ENCODE peak calls at places on chromosomes 12 and 14, in seven cellular contexts. M is heart right ventricle; R is stomach; Y is left ventricle myocardium inferior; L is CD8-positive, alpha-beta memory T cell; H is H9; Q is GM23248. I is an unnamed sample.

GRCh38 chr14:60357551-60357930 is 108.5 kb downstream of the PPM1A start:
- DNase-seq in R (no peak), L (no peak), Q (no peak), H (no peak), M (no peak), Y (no peak), I (no peak)

GRCh38 chr14:99860219-99860618 is 67.0 kb downstream of the EML1 start:
- DNase-seq in Y (no peak), H (no peak), R (no peak), L (no peak), Q (no peak), M (no peak), I (no peak)

GRCh38 chr12:59396519-59396918 is 199.3 kb upstream of the SLC16A7 start:
- DNase-seq in R (peak; percentile 25), L (no peak), M (no peak), H (no peak), Y (no peak), Q (no peak), I (no peak)

GRCh38 chr12:54984602-54985376 is at the start of gene TESPA1:
- DNase-seq in M (peak; percentile 53), Q (no peak), R (peak; percentile 54), L (peak; percentile 89), H (no peak), Y (peak; percentile 60), I (peak; percentile 71)

GRCh38 chr12:40734283-40734682 is 42.0 kb downstream of the CNTN1 start:
- DNase-seq in Y (no peak), R (no peak), H (no peak), M (no peak), L (no peak), Q (no peak), I (no peak)

GRCh38 chr14:99884834-99885648 is 91.8 kb downstream of the EML1 start:
- DNase-seq in L (peak; percentile 50), Q (peak; percentile 79), Y (no peak), M (no peak), H (no peak), R (no peak), I (no peak)

GRCh38 chr12:44875417-44875953 is 630 bp downstream of the NELL2 start:
- DNase-seq in R (no peak), Q (no peak), M (no peak), L (peak; percentile 42), Y (no peak), H (peak; percentile 64), I (no peak)

GRCh38 chr12:130486146-130486435 is 148.4 kb downstream of the PIWIL1 start:
- DNase-seq in Q (no peak), H (no peak), R (no peak), Y (no peak), M (no peak), L (no peak), I (no peak)

GRCh38 chr14:24011051-24011450 is 22.3 kb downstream of the DHRS4L2 start:
- DNase-seq in R (no peak), Y (no peak), H (no peak), M (no peak), L (no peak), Q (no peak), I (no peak)

GRCh38 chr14:73462078-73462715 is 3.9 kb upstream of the NUMB start:
- DNase-seq in H (no peak), Y (peak; percentile 50), Q (peak; percentile 64), M (peak; percentile 39), L (no peak), R (peak; percentile 92), I (no peak)

GRCh38 chr12:19053999-19054398 is 75.5 kb upstream of the PLEKHA5 start:
- DNase-seq in Q (no peak), R (no peak), L (no peak), H (no peak), M (no peak), Y (no peak), I (no peak)

GRCh38 chr14:39102969-39103957 is at the start of gene SEC23A:
- DNase-seq in Q (peak; percentile 90), Y (peak; percentile 93), R (peak; percentile 92), M (peak; percentile 91), H (peak; percentile 95), L (peak; percentile 77), I (peak; percentile 82)

GRCh38 chr14:23306412-23307145 is at the start of gene BCL2L2:
- DNase-seq in Y (peak; percentile 95), M (peak; percentile 92), R (peak; percentile 92), H (peak; percentile 96), Q (peak; percentile 94), L (no peak), I (no peak)

GRCh38 chr12:40645361-40645760 is 46.9 kb upstream of the CNTN1 start:
- DNase-seq in M (no peak), H (no peak), Q (no peak), Y (no peak), R (no peak), L (no peak), I (no peak)

GRCh38 chr14:101123639-101124525 is 220.4 kb upstream of the RTL1 start:
- DNase-seq in Q (no peak), M (no peak), Y (no peak), H (peak; percentile 15), R (peak; percentile 17), L (no peak), I (no peak)

GRCh38 chr12:109879332-109880048 is 851 bp downstream of the GLTP start:
- DNase-seq in L (no peak), M (no peak), H (no peak), Y (no peak), Q (peak; percentile 46), R (no peak), I (no peak)

GRCh38 chr14:100246809-100247428 is 8.0 kb downstream of the YY1 start:
- DNase-seq in Q (peak; percentile 61), M (no peak), H (peak; percentile 34), L (peak; percentile 46), Y (no peak), R (no peak), I (no peak)

GRCh38 chr14:77882098-77882497 is 82.2 kb downstream of the ADCK1 start:
- DNase-seq in M (peak; percentile 68), R (no peak), Y (peak; percentile 71), L (no peak), H (no peak), Q (peak; percentile 30), I (no peak)

GRCh38 chr12:47551426-47551851 is 154.4 kb downstream of the RPAP3 start:
- DNase-seq in M (no peak), H (no peak), Q (peak; percentile 74), Y (no peak), L (no peak), R (no peak), I (no peak)

GRCh38 chr14:93173943-93174395 is 10.7 kb downstream of the MOAP1 start:
- DNase-seq in R (peak; percentile 14), Q (peak; percentile 52), L (no peak), H (no peak), M (no peak), Y (no peak), I (no peak)

GRCh38 chr14:69313176-69313575 is 53.2 kb downstream of the GALNT16 start:
- DNase-seq in H (peak; percentile 16), L (no peak), Q (no peak), R (no peak), Y (no peak), M (no peak), I (no peak)

DNA sequence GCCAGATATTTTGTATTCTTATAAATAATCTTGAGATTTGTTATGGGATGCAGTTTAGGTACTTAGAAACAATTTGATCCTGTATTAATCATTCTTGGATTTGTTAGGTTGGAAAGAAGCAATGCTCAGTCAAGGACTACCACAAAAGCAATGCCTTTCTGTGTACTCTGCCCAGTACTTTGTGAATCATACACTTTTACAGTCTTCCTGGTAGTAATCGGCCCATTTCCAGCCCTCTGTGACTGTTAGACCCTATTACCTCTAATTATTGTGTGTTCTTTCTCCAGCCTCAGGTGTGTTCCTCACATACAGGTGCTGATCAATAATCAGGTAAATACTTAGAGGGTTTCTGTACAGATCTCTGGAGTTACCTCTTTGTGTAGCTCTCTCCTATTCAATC is 609.0 kb downstream of the KCNH5 start:
- DNase-seq in Q (no peak), R (no peak), Y (no peak), L (no peak), H (no peak), M (no peak), I (no peak)
- H3K9me3 ChIP-seq in Q (peaks cover 7% of the 10 kb centered on the region), R (peaks cover 45% of the 10 kb centered on the region), Y (peaks cover 95% of the 10 kb centered on the region), L (no peaks in the 10 kb centered on the region), H (peaks cover 18% of the 10 kb centered on the region), M (peaks cover 92% of the 10 kb centered on the region), I (no peaks in the 10 kb centered on the region)

DNA sequence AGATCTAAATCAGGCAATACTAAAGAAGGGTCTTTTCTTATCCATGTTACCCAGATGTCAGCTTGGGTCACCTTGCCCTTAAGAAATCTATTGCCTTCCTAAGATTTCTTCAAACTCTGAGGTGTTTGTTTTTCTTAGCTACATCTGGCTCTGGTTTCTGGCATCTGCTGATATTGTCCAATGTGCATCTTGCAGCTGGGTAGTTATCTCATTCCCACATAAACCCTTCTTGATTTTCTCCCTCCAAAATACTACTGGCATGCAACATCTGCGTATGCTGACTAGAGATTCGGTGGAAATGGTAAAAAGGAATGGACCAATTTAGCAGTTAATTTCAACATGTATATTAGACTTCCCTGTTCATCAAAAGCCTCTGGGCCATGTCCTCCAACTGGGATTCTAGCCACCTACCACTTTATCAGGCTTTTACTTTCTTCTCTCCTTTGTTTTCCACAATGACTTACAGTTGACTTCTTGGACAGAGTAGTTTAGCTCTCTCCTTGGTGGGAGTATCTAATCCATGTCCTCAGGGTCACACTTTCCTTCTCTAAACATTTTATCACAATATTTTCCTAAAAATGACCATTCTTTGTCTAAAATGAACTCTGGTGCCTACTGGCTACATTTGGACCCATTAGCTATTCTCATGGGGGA is 324.8 kb upstream of the FAR2 start:
- DNase-seq in Y (no peak), M (no peak), L (no peak), R (no peak), Q (no peak), H (no peak), I (no peak)
- H3K9me3 ChIP-seq in Y (no peaks in the 10 kb centered on the region), M (no peaks in the 10 kb centered on the region), L (no peaks in the 10 kb centered on the region), R (no peaks in the 10 kb centered on the region), Q (no peaks in the 10 kb centered on the region), H (no peaks in the 10 kb centered on the region), I (no peaks in the 10 kb centered on the region)

GRCh38 chr14:102857444-102857843 is 65.0 kb upstream of the AMN start:
- DNase-seq in H (no peak), M (no peak), R (no peak), L (no peak), Q (no peak), Y (no peak), I (no peak)
- H3K9me3 ChIP-seq in H (no peaks in the 10 kb centered on the region), M (peaks cover 12% of the 10 kb centered on the region), R (no peaks in the 10 kb centered on the region), L (no peaks in the 10 kb centered on the region), Q (no peaks in the 10 kb centered on the region), Y (peaks cover 20% of the 10 kb centered on the region), I (no peaks in the 10 kb centered on the region)

DNA sequence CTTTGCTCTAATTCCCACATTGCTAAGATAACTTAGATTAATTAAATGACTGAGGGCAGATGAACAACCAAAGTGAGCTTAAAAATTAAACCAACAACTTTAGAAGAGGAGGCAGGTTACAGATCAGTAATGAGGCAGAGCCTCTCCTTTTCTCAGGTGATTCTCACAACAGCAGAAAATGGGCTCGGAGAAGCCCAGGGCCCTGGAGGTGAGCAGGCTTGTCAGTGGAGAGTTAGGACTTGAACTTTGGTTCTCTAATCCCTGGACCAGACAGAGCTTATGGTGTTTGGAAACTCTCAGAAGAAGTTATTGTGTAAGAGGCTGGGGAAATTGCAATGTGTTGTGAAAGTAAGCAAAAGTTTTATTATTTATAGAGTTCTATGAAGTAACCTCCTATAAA is 2.8 kb downstream of the TRHDE start:
- DNase-seq in Q (peak; percentile 39), L (no peak), R (no peak), Y (no peak), H (no peak), M (no peak), I (no peak)
- H3K9me3 ChIP-seq in Q (no peaks in the 10 kb centered on the region), L (no peaks in the 10 kb centered on the region), R (no peaks in the 10 kb centered on the region), Y (no peaks in the 10 kb centered on the region), H (no peaks in the 10 kb centered on the region), M (no peaks in the 10 kb centered on the region), I (no peaks in the 10 kb centered on the region)

GRCh38 chr14:49768301-49769121 is 558 bp downstream of the KLHDC2 start:
- DNase-seq in H (peak; percentile 54), L (peak; percentile 70), Y (peak; percentile 38), M (peak; percentile 55), Q (peak; percentile 85), R (peak; percentile 65), I (peak; percentile 44)
- H3K9me3 ChIP-seq in H (no peaks in the 10 kb centered on the region), L (no peaks in the 10 kb centered on the region), Y (no peaks in the 10 kb centered on the region), M (no peaks in the 10 kb centered on the region), Q (no peaks in the 10 kb centered on the region), R (no peaks in the 10 kb centered on the region), I (no peaks in the 10 kb centered on the region)

I was measured in T-helper 17 cell.